ENCODE peak calls at places on chromosomes 5 and 9, in four cellular contexts. V is HepG2, A is HEK293T, H is K562. T is an unnamed sample.

GRCh38 chr5:143063175-143063970 is 293.2 kb downstream of the ARHGAP26 start:
- DNase-seq in A (no peak), V (no peak), H (no peak), T (no peak)

GRCh38 chr9:113580041-113580953 is 116.8 kb downstream of the RGS3 start:
- DNase-seq in H (no peak), A (no peak), V (no peak), T (no peak)

GRCh38 chr9:105973811-105974407 is 279.6 kb downstream of the TMEM38B start:
- DNase-seq in A (no peak), H (no peak), V (no peak), T (no peak)

GRCh38 chr5:14659821-14660607 is 4.5 kb upstream of the OTULIN start:
- DNase-seq in H (no peak), V (no peak), A (no peak), T (no peak)

GRCh38 chr5:73899055-73899454 is 273.1 kb downstream of the ARHGEF28 start:
- DNase-seq in V (no peak), A (no peak), H (no peak), T (peak; percentile 48)

GRCh38 chr5:168552146-168552545 is 23.0 kb downstream of the FBLL1 start:
- DNase-seq in H (no peak), V (no peak), A (no peak), T (no peak)

GRCh38 chr9:107060026-107060425 is 197.1 kb downstream of the ZNF462 start:
- DNase-seq in H (no peak), A (no peak), V (no peak), T (no peak)

GRCh38 chr9:79671558-79671957 is 99.8 kb downstream of the TLE4 start:
- DNase-seq in A (no peak), H (no peak), V (no peak), T (no peak)

GRCh38 chr5:10351199-10351881 is 2.2 kb upstream of the MARCHF6 start:
- DNase-seq in V (peak; percentile 41), H (no peak), A (no peak), T (no peak)

GRCh38 chr5:122300968-122301367 is 11.1 kb upstream of the SNCAIP start:
- DNase-seq in A (no peak), V (no peak), H (no peak), T (no peak)

GRCh38 chr9:82020341-82020740 is 31.8 kb downstream of the SPATA31D1 start:
- DNase-seq in V (no peak), H (no peak), A (no peak), T (no peak)

GRCh38 chr9:82021198-82021597 is 32.6 kb downstream of the SPATA31D1 start:
- DNase-seq in H (no peak), V (peak; percentile 10), A (no peak), T (no peak)

GRCh38 chr9:82022121-82022520 is 33.5 kb downstream of the SPATA31D1 start:
- DNase-seq in V (no peak), A (no peak), H (no peak), T (peak; percentile 5)

GRCh38 chr9:82024931-82025330 is 36.4 kb downstream of the SPATA31D1 start:
- DNase-seq in A (no peak), V (no peak), H (no peak), T (no peak)
- TF ChIP-seq FOXM1 in A (no peak), V (no peak), H (no peak), T (no peak)

DNA sequence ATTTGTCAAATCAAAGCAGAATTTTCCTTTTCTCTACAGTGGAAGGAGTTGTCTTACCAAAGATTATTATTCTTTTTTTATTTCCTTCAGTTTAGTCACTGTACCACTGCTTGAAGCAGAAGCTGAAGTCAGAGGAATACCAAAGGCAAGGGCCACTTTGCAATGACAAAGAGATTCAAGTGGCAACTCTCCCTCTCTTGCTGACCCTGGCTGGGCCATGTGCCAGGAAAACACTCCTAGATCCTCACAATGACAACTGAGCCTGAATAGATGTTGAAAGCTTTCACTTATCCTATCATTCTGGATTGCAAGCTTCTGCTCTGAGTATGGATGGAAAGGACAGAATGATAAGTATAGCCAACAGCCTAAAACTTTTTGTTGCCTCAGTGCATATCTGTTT is 618.3 kb downstream of the NR2F1-AS1 start:
- DNase-seq in A (no peak), V (peak; percentile 20), H (no peak), T (peak; percentile 12)
- TF ChIP-seq FOXM1 in A (no peak), V (no peak), H (no peak), T (no peak)

DNA sequence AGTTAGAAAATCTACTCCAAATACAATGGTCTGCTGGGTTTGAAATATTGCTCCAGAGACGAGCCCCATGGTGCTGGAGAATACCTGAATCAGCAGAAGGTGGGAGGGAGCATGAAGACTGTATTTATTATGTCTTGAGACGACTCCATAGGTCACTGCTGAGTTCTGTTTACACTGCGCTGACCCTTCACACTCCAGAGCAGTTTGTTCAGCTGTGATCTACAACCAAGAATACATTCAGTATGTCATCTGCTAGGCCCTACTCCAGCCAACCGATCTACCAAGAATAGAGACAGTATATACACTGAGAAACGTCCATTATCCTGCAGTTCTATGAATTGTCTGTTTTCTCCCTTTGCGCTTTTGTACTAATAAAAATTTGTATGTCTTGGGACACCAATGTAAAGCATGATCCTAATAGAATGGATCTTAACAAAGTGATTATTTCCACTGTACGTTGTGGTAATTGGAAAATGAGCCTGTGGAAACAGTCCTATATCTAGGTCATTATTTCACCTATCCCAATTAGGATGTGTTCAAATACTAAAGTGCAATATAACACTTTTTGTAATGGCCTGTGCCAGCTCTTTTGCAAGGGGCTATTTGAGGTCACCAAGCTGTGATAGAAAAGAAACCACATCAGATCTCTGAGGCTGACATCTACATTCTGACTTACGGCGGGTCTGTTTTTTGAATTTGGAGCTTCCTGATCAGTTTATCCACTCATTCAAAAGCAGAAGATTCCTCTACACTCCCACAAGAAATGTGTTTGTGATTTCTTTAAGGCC is 150.2 kb downstream of the TLE1 start:
- DNase-seq in V (no peak), H (no peak), A (no peak), T (no peak)
- TF ChIP-seq FOXM1 in V (no peak), H (no peak), A (no peak), T (no peak)

GRCh38 chr9:131019387-131020239 is 10.6 kb downstream of the LAMC3 start:
- DNase-seq in V (no peak), H (peak; percentile 63), A (no peak), T (peak; percentile 58)

GRCh38 chr9:131018621-131019020 is 9.6 kb downstream of the LAMC3 start:
- DNase-seq in H (no peak), V (peak; percentile 20), A (no peak), T (no peak)

GRCh38 chr9:131021785-131022184 is 12.8 kb downstream of the LAMC3 start:
- DNase-seq in V (no peak), A (no peak), H (peak; percentile 53), T (no peak)

GRCh38 chr9:131020862-131021261 is 11.9 kb downstream of the LAMC3 start:
- DNase-seq in H (peak; percentile 56), A (no peak), V (no peak), T (no peak)

DNA sequence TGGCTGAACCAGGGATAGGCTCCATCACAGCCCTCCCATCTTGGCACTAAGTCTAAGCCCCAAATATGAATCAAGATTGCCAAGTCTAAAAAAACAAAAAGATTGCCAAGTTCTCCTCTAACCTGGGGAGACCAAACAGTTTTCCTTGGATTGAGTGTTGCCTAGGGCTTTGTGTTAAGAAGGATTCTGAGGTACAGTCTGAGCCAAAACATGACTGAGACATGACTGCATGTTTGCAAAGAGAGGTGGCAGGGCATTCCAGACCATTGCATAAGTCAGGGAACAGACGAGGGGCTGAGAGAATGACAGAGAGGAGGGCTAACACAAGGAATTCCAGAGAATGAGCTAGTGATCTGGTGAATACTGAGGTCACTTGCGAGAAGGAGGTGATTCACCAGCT is 11.4 kb downstream of the LAMC3 start:
- DNase-seq in V (no peak), A (no peak), H (peak; percentile 61), T (no peak)
- TF ChIP-seq FOXM1 in V (no peak), A (no peak), H (no peak), T (no peak)

T was measured in SK-N-SH.